ENCODE peak calls at places on chromosomes 5 and 9, in five cellular contexts. U, Q, P, Z and A are unnamed samples.

GRCh38 chr5:167699434-167699833 is 592.0 kb upstream of the WWC1 start:
- DNase-seq in U (peak), P (peak), Q (no peak), Z (no peak), A (no peak)

GRCh38 chr9:81902601-81903000 is 25.6 kb upstream of the SPATA31D4 start:
- DNase-seq in U (peak), P (no peak), Q (no peak), Z (no peak), A (no peak)

GRCh38 chr9:77594963-77595362 is 53.2 kb downstream of the GNA14 start:
- DNase-seq in Z (no peak), U (no peak), Q (no peak), P (no peak), A (no peak)

GRCh38 chr9:14313378-14313940 is 482 bp downstream of the NFIB start:
- DNase-seq in Q (no peak), Z (no peak), P (peak), U (peak), A (peak)

GRCh38 chr5:137750436-137750835 is 3.7 kb downstream of the HNRNPA0 start:
- DNase-seq in U (no peak), P (no peak), Z (no peak), Q (no peak), A (no peak)

GRCh38 chr5:78671609-78672008 is 23.0 kb upstream of the LHFPL2 start:
- DNase-seq in U (peak), P (no peak), Z (no peak), Q (no peak), A (no peak)

GRCh38 chr9:131530546-131530929 is 525 bp downstream of the UCK1 start:
- DNase-seq in P (peak), Z (peak), U (peak), Q (peak), A (peak)

GRCh38 chr9:105508530-105508929 is 49.4 kb upstream of the FKTN start:
- DNase-seq in P (no peak), U (no peak), Z (no peak), Q (no peak), A (no peak)

GRCh38 chr9:89597711-89598707 is 6.8 kb upstream of the GADD45G start:
- DNase-seq in Q (peak), Z (peak), P (peak), U (peak), A (peak)

GRCh38 chr9:106862946-106863740 is at the start of gene ZNF462:
- DNase-seq in P (peak), Q (no peak), Z (no peak), U (peak), A (no peak)

GRCh38 chr5:5905186-5905585 is 473.2 kb downstream of the MED10 start:
- DNase-seq in Z (no peak), P (no peak), U (no peak), Q (no peak), A (no peak)

GRCh38 chr5:125595095-125595494 is 828.1 kb upstream of the GRAMD2B start:
- DNase-seq in P (no peak), Q (no peak), U (no peak), Z (no peak), A (peak)

GRCh38 chr5:144198386-144198785 is 27.7 kb downstream of the KCTD16 start:
- DNase-seq in U (peak), Q (no peak), P (peak), Z (no peak), A (no peak)